ENCODE peak calls at places on chromosomes 2 and 18, in four cellular contexts. One of them, this sample, is unnamed. For H3K4me1, the result is how much of the 10 kb centered on the place peaks cover.

GRCh38 chr2:178197791-178198190 is 3.5 kb downstream of the OSBPL6 start:
- DNase-seq in tibial nerve: no peak
- DNase-seq in colonic mucosa: no peak
- DNase-seq in lower lobe of right lung: no peak
- DNase-seq in this sample: no peak

GRCh38 chr2:59996830-59997229 is 556.6 kb downstream of the BCL11A start:
- DNase-seq in lower lobe of right lung: no peak
- DNase-seq in colonic mucosa: no peak
- DNase-seq in tibial nerve: no peak
- DNase-seq in this sample: no peak

GRCh38 chr2:71466301-71467179 is 13.2 kb downstream of the DYSF start:
- DNase-seq in colonic mucosa: no peak
- DNase-seq in tibial nerve: no peak
- DNase-seq in lower lobe of right lung: peak
- DNase-seq in this sample: peak

GRCh38 chr2:132670961-132671781 is 1.2 kb upstream of the LYPD1 start:
- DNase-seq in tibial nerve: no peak
- DNase-seq in lower lobe of right lung: no peak
- DNase-seq in colonic mucosa: no peak
- DNase-seq in this sample: no peak

GRCh38 chr2:1855150-1855549 is 110.8 kb upstream of the PXDN start:
- DNase-seq in lower lobe of right lung: no peak
- DNase-seq in tibial nerve: no peak
- DNase-seq in colonic mucosa: no peak
- DNase-seq in this sample: no peak

GRCh38 chr2:17979707-17980106 is 101.2 kb downstream of the KCNS3 start:
- DNase-seq in lower lobe of right lung: no peak
- DNase-seq in tibial nerve: no peak
- DNase-seq in colonic mucosa: no peak
- DNase-seq in this sample: no peak

GRCh38 chr2:84969511-84970265 is 1.3 kb upstream of the KCMF1 start:
- DNase-seq in colonic mucosa: peak
- DNase-seq in tibial nerve: no peak
- DNase-seq in lower lobe of right lung: no peak
- DNase-seq in this sample: no peak

GRCh38 chr2:72131916-72132841 is 15.5 kb downstream of the CYP26B1 start:
- DNase-seq in tibial nerve: no peak
- DNase-seq in colonic mucosa: peak
- DNase-seq in lower lobe of right lung: no peak
- DNase-seq in this sample: peak

GRCh38 chr2:69514406-69514805 is 77.2 kb upstream of the NFU1 start:
- DNase-seq in tibial nerve: no peak
- DNase-seq in colonic mucosa: no peak
- DNase-seq in lower lobe of right lung: no peak
- DNase-seq in this sample: no peak

GRCh38 chr18:50727721-50728470 is 91.9 kb downstream of the MRO start:
- DNase-seq in colonic mucosa: no peak
- DNase-seq in tibial nerve: no peak
- DNase-seq in lower lobe of right lung: no peak
- DNase-seq in this sample: no peak

GRCh38 chr2:216023055-216023648 is 9.8 kb upstream of the MREG start:
- DNase-seq in colonic mucosa: peak
- DNase-seq in lower lobe of right lung: no peak
- DNase-seq in tibial nerve: peak
- DNase-seq in this sample: no peak

GRCh38 chr2:149799296-149799695 is 211.7 kb upstream of the MMADHC start:
- DNase-seq in lower lobe of right lung: no peak
- DNase-seq in tibial nerve: peak
- DNase-seq in colonic mucosa: no peak
- DNase-seq in this sample: no peak

GRCh38 chr2:149800624-149801220 is 213.1 kb upstream of the MMADHC start:
- DNase-seq in colonic mucosa: no peak
- DNase-seq in tibial nerve: no peak
- DNase-seq in lower lobe of right lung: no peak
- DNase-seq in this sample: no peak

DNA sequence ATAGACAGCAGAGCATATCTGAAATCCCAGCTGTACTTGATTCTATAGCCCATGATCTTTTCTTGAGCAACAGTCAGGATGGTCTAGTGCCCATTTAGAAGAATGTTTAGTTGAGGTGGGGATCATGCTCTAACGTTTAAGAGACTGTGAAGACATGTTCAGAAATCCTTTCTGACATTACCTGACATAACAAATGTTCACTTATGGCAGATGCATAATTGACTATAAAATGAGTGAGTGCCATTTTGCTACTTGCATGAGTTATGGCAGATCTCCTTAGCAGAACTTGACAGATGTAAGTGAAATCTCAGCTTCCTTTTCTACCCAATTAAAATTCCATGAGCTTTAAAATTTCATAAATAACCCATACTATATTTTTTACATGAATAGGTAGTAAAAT is 209.5 kb upstream of the MMADHC start:
- DNase-seq in lower lobe of right lung: no peak
- DNase-seq in colonic mucosa: no peak
- DNase-seq in tibial nerve: no peak
- DNase-seq in this sample: no peak
- H3K4me1 ChIP-seq in lower lobe of right lung: under half
- H3K4me1 ChIP-seq in colonic mucosa: under half
- H3K4me1 ChIP-seq in tibial nerve: under half
- H3K4me1 ChIP-seq in this sample: under half

DNA sequence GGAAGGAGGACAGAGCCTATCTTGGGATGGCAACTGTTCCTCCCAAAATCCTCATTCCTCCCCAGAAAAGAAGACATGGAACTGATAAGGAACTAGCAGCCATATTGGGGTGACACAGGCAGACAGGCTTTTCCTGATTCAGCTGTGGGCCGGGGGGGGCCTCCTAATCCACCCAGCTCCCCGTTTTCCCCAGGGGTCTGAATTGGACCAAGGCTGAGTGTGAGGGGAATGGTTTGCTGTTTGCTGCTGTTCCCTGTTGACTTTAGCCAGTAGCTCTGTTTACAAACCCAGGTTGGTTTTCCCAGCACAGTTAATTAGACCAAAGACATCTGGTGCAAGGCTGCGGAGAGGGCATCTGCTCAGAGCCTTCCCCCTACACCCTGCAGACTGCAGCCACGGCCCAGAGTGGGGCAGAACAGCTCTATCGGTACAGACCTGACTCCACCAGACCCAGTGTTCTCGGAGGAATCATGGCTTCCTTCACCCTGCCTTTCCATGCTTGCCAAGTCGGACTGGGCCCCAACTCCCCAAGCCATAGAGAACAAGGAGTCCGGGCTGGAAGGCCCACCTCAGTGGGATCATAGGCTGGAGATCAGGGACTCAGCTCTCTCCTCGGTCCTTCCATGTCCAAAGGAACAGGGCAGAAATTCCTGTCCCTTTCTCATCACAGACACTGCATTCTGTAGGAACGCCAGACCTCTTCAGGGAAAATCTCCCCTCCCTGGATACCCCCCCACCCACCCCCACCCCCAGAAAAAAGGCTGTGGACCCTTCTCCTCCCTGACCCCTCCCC is 1.7 kb upstream of the PKDCC start:
- DNase-seq in lower lobe of right lung: no peak
- DNase-seq in colonic mucosa: peak
- DNase-seq in tibial nerve: no peak
- DNase-seq in this sample: no peak
- H3K4me1 ChIP-seq in lower lobe of right lung: under half
- H3K4me1 ChIP-seq in colonic mucosa: under half
- H3K4me1 ChIP-seq in tibial nerve: under half
- H3K4me1 ChIP-seq in this sample: under half

GRCh38 chr18:49123431-49123830 is 172.7 kb upstream of the SMAD7 start:
- DNase-seq in colonic mucosa: no peak
- DNase-seq in lower lobe of right lung: no peak
- DNase-seq in tibial nerve: no peak
- DNase-seq in this sample: no peak
- H3K4me1 ChIP-seq in colonic mucosa: under half
- H3K4me1 ChIP-seq in lower lobe of right lung: under half
- H3K4me1 ChIP-seq in tibial nerve: under half
- H3K4me1 ChIP-seq in this sample: under half

GRCh38 chr2:99488587-99488998 is 1.2 kb downstream of the REV1 start:
- DNase-seq in lower lobe of right lung: no peak
- DNase-seq in tibial nerve: no peak
- DNase-seq in colonic mucosa: peak
- DNase-seq in this sample: no peak

GRCh38 chr2:99484205-99484604 is 5.6 kb downstream of the REV1 start:
- DNase-seq in colonic mucosa: no peak
- DNase-seq in lower lobe of right lung: no peak
- DNase-seq in tibial nerve: no peak
- DNase-seq in this sample: no peak

GRCh38 chr2:99485824-99486223 is 4.0 kb downstream of the REV1 start:
- DNase-seq in lower lobe of right lung: no peak
- DNase-seq in tibial nerve: no peak
- DNase-seq in colonic mucosa: no peak
- DNase-seq in this sample: no peak

GRCh38 chr2:99487906-99488305 is 1.9 kb downstream of the REV1 start:
- DNase-seq in tibial nerve: no peak
- DNase-seq in lower lobe of right lung: no peak
- DNase-seq in colonic mucosa: no peak
- DNase-seq in this sample: no peak

DNA sequence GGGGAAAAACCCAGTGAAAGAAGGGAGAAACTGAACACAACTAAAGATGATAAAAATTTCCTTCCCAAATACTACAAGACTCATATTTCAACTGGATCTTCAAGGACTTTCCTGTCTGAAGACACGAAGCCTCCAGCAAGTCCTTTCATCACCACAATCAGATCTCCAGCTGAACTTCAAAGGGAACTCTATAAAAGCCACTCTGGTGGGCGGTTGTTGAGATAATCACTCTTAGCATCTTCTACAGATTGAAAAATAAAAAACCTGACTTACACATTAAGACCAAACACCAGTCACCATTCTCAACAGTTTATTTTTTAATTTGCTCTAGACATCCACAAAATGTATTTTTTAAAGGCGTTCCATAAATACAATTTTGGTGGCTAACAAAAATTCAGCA is 4.4 kb downstream of the REV1 start:
- DNase-seq in lower lobe of right lung: no peak
- DNase-seq in colonic mucosa: no peak
- DNase-seq in tibial nerve: no peak
- DNase-seq in this sample: no peak
- H3K4me1 ChIP-seq in lower lobe of right lung: under half
- H3K4me1 ChIP-seq in colonic mucosa: under half
- H3K4me1 ChIP-seq in tibial nerve: under half
- H3K4me1 ChIP-seq in this sample: under half

GRCh38 chr2:134124047-134124753 is 129.7 kb upstream of the MGAT5 start:
- DNase-seq in colonic mucosa: peak
- DNase-seq in lower lobe of right lung: no peak
- DNase-seq in tibial nerve: no peak
- DNase-seq in this sample: no peak
- H3K4me1 ChIP-seq in colonic mucosa: under half
- H3K4me1 ChIP-seq in lower lobe of right lung: half or more
- H3K4me1 ChIP-seq in tibial nerve: under half
- H3K4me1 ChIP-seq in this sample: half or more

GRCh38 chr2:10039658-10040410 is 3.5 kb upstream of the KLF11 start:
- DNase-seq in lower lobe of right lung: no peak
- DNase-seq in colonic mucosa: no peak
- DNase-seq in tibial nerve: no peak
- DNase-seq in this sample: no peak

GRCh38 chr2:10036095-10036879 is 7.1 kb upstream of the KLF11 start:
- DNase-seq in colonic mucosa: no peak
- DNase-seq in lower lobe of right lung: peak
- DNase-seq in tibial nerve: no peak
- DNase-seq in this sample: no peak

GRCh38 chr2:10038716-10039115 is 4.6 kb upstream of the KLF11 start:
- DNase-seq in tibial nerve: no peak
- DNase-seq in colonic mucosa: no peak
- DNase-seq in lower lobe of right lung: peak
- DNase-seq in this sample: no peak

GRCh38 chr2:10035633-10036032 is 7.7 kb upstream of the KLF11 start:
- DNase-seq in tibial nerve: no peak
- DNase-seq in lower lobe of right lung: peak
- DNase-seq in colonic mucosa: no peak
- DNase-seq in this sample: no peak

DNA sequence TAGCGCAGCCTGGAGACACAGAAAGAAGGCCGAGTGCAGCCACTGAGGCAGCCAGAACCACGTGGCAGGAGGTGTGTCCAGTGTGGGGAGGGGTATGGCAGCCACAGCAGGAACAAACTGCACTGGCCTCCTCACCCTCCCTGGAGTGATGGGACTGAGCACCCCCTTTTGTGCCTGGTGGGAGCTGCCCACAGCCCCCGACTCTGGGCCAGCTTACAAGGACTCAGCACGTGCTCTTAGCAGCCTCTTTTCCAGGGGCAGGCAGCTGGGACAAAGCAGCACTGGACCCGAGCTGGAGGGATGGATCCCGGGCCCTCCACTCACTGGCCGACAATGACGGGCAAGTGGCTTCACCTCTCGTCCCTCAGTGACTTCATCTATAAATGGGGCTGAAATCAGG is 5.2 kb upstream of the KLF11 start:
- DNase-seq in colonic mucosa: no peak
- DNase-seq in lower lobe of right lung: peak
- DNase-seq in tibial nerve: no peak
- DNase-seq in this sample: no peak
- H3K4me1 ChIP-seq in colonic mucosa: under half
- H3K4me1 ChIP-seq in lower lobe of right lung: half or more
- H3K4me1 ChIP-seq in tibial nerve: under half
- H3K4me1 ChIP-seq in this sample: half or more